ENCODE peak calls at places on chromosome 10, in ten cellular contexts. R is aorta, F is right atrium auricular region, W is esophagus squamous epithelium, J is SJSA1, B is hepatocyte, O is upper lobe of right lung, N is K562, I is tibial artery, Y is lung. X is an unnamed sample.

GRCh38 chr10:49740346-49741107 is 21.6 kb downstream of the OGDHL start:
- DNase-seq in J (no peak), B (no peak), I (no peak), N (no peak), F (no peak), Y (no peak), W (no peak), R (no peak), O (no peak), X (no peak)

GRCh38 chr10:14244147-14244546 is 86.6 kb downstream of the FRMD4A start:
- DNase-seq in J (no peak), W (no peak), F (no peak), N (peak; percentile 8), Y (no peak), I (no peak), O (no peak), R (no peak), B (no peak), X (no peak)

GRCh38 chr10:80453715-80454525 is at the start of gene TSPAN14:
- DNase-seq in O (peak; percentile 95), R (peak; percentile 90), W (peak; percentile 44), B (peak; percentile 95), F (peak; percentile 85), Y (peak; percentile 81), J (peak; percentile 76), I (peak; percentile 84), N (peak; percentile 88), X (peak; percentile 87)

GRCh38 chr10:71633935-71634334 is 85.6 kb downstream of the C10orf105 start:
- DNase-seq in W (no peak), I (no peak), F (no peak), J (no peak), O (no peak), B (no peak), Y (no peak), R (no peak), N (peak; percentile 54), X (no peak)

GRCh38 chr10:123472606-123473005 is 193.5 kb upstream of the GPR26 start:
- DNase-seq in J (no peak), W (no peak), O (no peak), F (no peak), I (no peak), B (peak; percentile 16), R (no peak), Y (no peak), N (no peak), X (no peak)

GRCh38 chr10:94286898-94287297 is 75.8 kb downstream of the NOC3L start:
- DNase-seq in N (no peak), R (no peak), B (no peak), Y (no peak), F (no peak), I (no peak), J (peak; percentile 78), W (no peak), O (no peak), X (no peak)

GRCh38 chr10:48470893-48471805 is 133.7 kb downstream of the ARHGAP22 start:
- DNase-seq in B (no peak), F (no peak), Y (no peak), W (no peak), R (no peak), N (peak; percentile 75), O (peak; percentile 54), I (no peak), J (no peak), X (no peak)

GRCh38 chr10:124691448-124692435 is 52.4 kb downstream of the FAM53B start:
- DNase-seq in J (no peak), Y (no peak), R (peak; percentile 26), W (no peak), F (no peak), O (no peak), B (no peak), I (no peak), N (no peak), X (no peak)

GRCh38 chr10:3980139-3980538 is 195.1 kb upstream of the KLF6 start:
- DNase-seq in W (no peak), Y (no peak), N (no peak), O (no peak), J (no peak), R (no peak), I (no peak), B (no peak), F (no peak), X (no peak)

GRCh38 chr10:74786126-74786525 is 40.3 kb upstream of the KAT6B start:
- DNase-seq in F (no peak), N (peak; percentile 23), W (no peak), O (no peak), J (no peak), I (no peak), Y (no peak), R (no peak), B (no peak), X (no peak)

GRCh38 chr10:66941491-66941890 is 15.7 kb downstream of the LRRTM3 start:
- DNase-seq in B (no peak), J (no peak), N (no peak), W (no peak), I (no peak), R (no peak), O (no peak), F (no peak), Y (no peak), X (no peak)

GRCh38 chr10:77685494-77685893 is 47.9 kb upstream of the KCNMA1 start:
- DNase-seq in I (no peak), B (no peak), W (no peak), J (no peak), N (no peak), F (no peak), O (no peak), R (no peak), Y (no peak), X (no peak)

GRCh38 chr10:57222603-57223002 is 861.5 kb upstream of the ZWINT start:
- DNase-seq in B (no peak), W (no peak), J (no peak), Y (no peak), N (no peak), O (no peak), I (no peak), R (no peak), F (no peak), X (no peak)

GRCh38 chr10:91007656-91008055 is 86.8 kb upstream of the ANKRD1 start:
- DNase-seq in B (no peak), N (no peak), O (no peak), R (no peak), F (no peak), I (no peak), Y (no peak), J (no peak), W (no peak), X (no peak)

GRCh38 chr10:119457966-119458766 is 84.4 kb downstream of the RGS10 start:
- DNase-seq in F (no peak), J (no peak), O (no peak), R (no peak), Y (no peak), I (no peak), W (no peak), N (no peak), B (no peak), X (no peak)

GRCh38 chr10:79308969-79309665 is 38.2 kb upstream of the PPIF start:
- DNase-seq in F (no peak), N (no peak), I (no peak), R (no peak), Y (no peak), B (no peak), W (no peak), O (no peak), J (no peak), X (no peak)

GRCh38 chr10:48945441-48946143 is 6.0 kb upstream of the LRRC18 start:
- DNase-seq in N (no peak), F (no peak), O (no peak), R (no peak), W (no peak), I (no peak), Y (no peak), B (peak; percentile 32), J (no peak), X (no peak)

GRCh38 chr10:32059472-32059871 is 3.2 kb upstream of the KIF5B start:
- DNase-seq in O (no peak), W (no peak), J (no peak), F (no peak), N (peak; percentile 69), R (no peak), I (no peak), Y (no peak), B (peak; percentile 58), X (no peak)

GRCh38 chr10:26697922-26698608 is 564 bp downstream of the PDSS1 start:
- DNase-seq in J (peak; percentile 17), R (no peak), N (peak; percentile 19), B (no peak), W (no peak), O (no peak), F (no peak), Y (no peak), I (no peak), X (no peak)

GRCh38 chr10:43231523-43232078 is 35.3 kb downstream of the RASGEF1A start:
- DNase-seq in O (peak; percentile 57), N (no peak), R (peak; percentile 37), I (peak; percentile 16), J (no peak), Y (no peak), W (no peak), F (no peak), B (no peak), X (peak; percentile 9)

GRCh38 chr10:118957141-118957825 is 72.2 kb upstream of the NANOS1 start:
- DNase-seq in Y (no peak), J (no peak), R (no peak), B (no peak), N (no peak), I (no peak), O (no peak), F (no peak), W (no peak), X (no peak)

GRCh38 chr10:133616371-133617130 is 10.0 kb downstream of the FRG2B start:
- DNase-seq in R (no peak), J (no peak), B (no peak), F (no peak), Y (no peak), I (no peak), N (no peak), O (no peak), W (no peak), X (peak; percentile 91)
- H3K9me3 ChIP-seq in R (peaks cover 2% of the 10 kb centered on the region), J (peaks cover 12% of the 10 kb centered on the region), B (no peaks in the 10 kb centered on the region), F (peaks cover 11% of the 10 kb centered on the region), Y (no peaks in the 10 kb centered on the region), I (no peaks in the 10 kb centered on the region), N (no peaks in the 10 kb centered on the region), O (no peaks in the 10 kb centered on the region), W (no peaks in the 10 kb centered on the region), X (no peaks in the 10 kb centered on the region)

GRCh38 chr10:18567343-18567856 is 84.0 kb downstream of the NSUN6 start:
- DNase-seq in B (no peak), W (no peak), F (no peak), J (no peak), Y (no peak), O (no peak), N (no peak), R (no peak), I (no peak), X (no peak)
- H3K9me3 ChIP-seq in B (no peaks in the 10 kb centered on the region), W (peaks cover 27% of the 10 kb centered on the region), F (no peaks in the 10 kb centered on the region), J (peaks cover 9% of the 10 kb centered on the region), Y (peaks cover 3% of the 10 kb centered on the region), O (no peaks in the 10 kb centered on the region), N (peaks cover 8% of the 10 kb centered on the region), R (no peaks in the 10 kb centered on the region), I (no peaks in the 10 kb centered on the region), X (no peaks in the 10 kb centered on the region)

GRCh38 chr10:72772031-72772430 is 80.1 kb downstream of the MCU start:
- DNase-seq in I (no peak), O (no peak), R (no peak), F (no peak), J (no peak), W (no peak), B (no peak), Y (no peak), N (no peak), X (no peak)
- H3K9me3 ChIP-seq in I (no peaks in the 10 kb centered on the region), O (no peaks in the 10 kb centered on the region), R (no peaks in the 10 kb centered on the region), F (peaks cover 6% of the 10 kb centered on the region), J (no peaks in the 10 kb centered on the region), W (peaks cover 12% of the 10 kb centered on the region), B (peaks cover 1% of the 10 kb centered on the region), Y (no peaks in the 10 kb centered on the region), N (no peaks in the 10 kb centered on the region), X (no peaks in the 10 kb centered on the region)

GRCh38 chr10:111035542-111035941 is 41.3 kb upstream of the ADRA2A start:
- DNase-seq in W (no peak), R (no peak), J (peak; percentile 23), O (no peak), B (no peak), N (no peak), Y (no peak), F (no peak), I (no peak), X (no peak)
- H3K9me3 ChIP-seq in W (peaks cover 36% of the 10 kb centered on the region), R (peaks cover 8% of the 10 kb centered on the region), J (peaks cover 2% of the 10 kb centered on the region), O (peaks cover 5% of the 10 kb centered on the region), B (no peaks in the 10 kb centered on the region), N (no peaks in the 10 kb centered on the region), Y (no peaks in the 10 kb centered on the region), F (peaks cover 21% of the 10 kb centered on the region), I (peaks cover 9% of the 10 kb centered on the region), X (peaks cover 15% of the 10 kb centered on the region)

X was measured in body of pancreas.